ENCODE peak calls at places on chromosomes 4 and X, in ten cellular contexts. E is endodermal cell; S is ascending aorta; P is tibial nerve; Q is fibroblast of lung; Z is spleen; I is OCI-LY7; G is CD8-positive, alpha-beta memory T cell; O is upper lobe of left lung; X is thoracic aorta. A is an unnamed sample. For H3K4me1, the result is how much of the 10 kb centered on the place peaks cover.

GRCh38 chr4:15144249-15144966 is 142.1 kb downstream of the CPEB2 start:
- DNase-seq in P (no peak), Q (no peak), E (no peak), Z (no peak), O (no peak), X (no peak), I (no peak), S (no peak), G (no peak), A (no peak)

GRCh38 chrX:69031181-69031580 is 134.1 kb downstream of the PJA1 start:
- DNase-seq in I (no peak), P (no peak), E (peak), X (no peak), S (peak), Z (no peak), O (no peak), Q (no peak), G (no peak), A (no peak)

GRCh38 chr4:105895609-105896460 is 564 bp downstream of the NPNT start:
- DNase-seq in S (peak), G (no peak), I (no peak), P (no peak), Q (peak), O (peak), E (peak), X (no peak), Z (no peak), A (peak)

GRCh38 chrX:15142084-15142715 is 127.7 kb downstream of the ASB9 start:
- DNase-seq in Q (peak), P (no peak), O (no peak), X (no peak), E (no peak), S (no peak), I (no peak), G (peak), Z (no peak), A (no peak)

GRCh38 chrX:140764401-140764919 is 54.9 kb downstream of the LINC00632 start:
- DNase-seq in O (peak), E (peak), I (no peak), S (peak), G (no peak), Q (peak), Z (no peak), X (peak), P (no peak), A (peak)

GRCh38 chr4:144685916-144686315 is 40.0 kb downstream of the HHIP start:
- DNase-seq in Q (no peak), E (no peak), P (no peak), X (no peak), G (no peak), S (no peak), Z (no peak), O (no peak), I (no peak), A (no peak)

GRCh38 chr4:113436360-113436759 is 325.2 kb downstream of the CAMK2D start:
- DNase-seq in P (peak), O (no peak), Z (no peak), I (peak), X (no peak), S (peak), E (no peak), Q (peak), G (no peak), A (no peak)

GRCh38 chrX:114201622-114202021 is 382.3 kb upstream of the HTR2C start:
- DNase-seq in O (no peak), S (no peak), G (no peak), P (no peak), X (no peak), Q (no peak), Z (no peak), E (peak), I (no peak), A (no peak)

GRCh38 chrX:123756320-123756719 is 23.5 kb upstream of the THOC2 start:
- DNase-seq in Q (peak), Z (no peak), P (no peak), S (no peak), O (no peak), X (no peak), G (no peak), E (no peak), I (no peak), A (peak)

GRCh38 chr4:8332038-8332857 is 62.7 kb downstream of the HTRA3 start:
- DNase-seq in X (no peak), Q (no peak), E (no peak), O (no peak), P (no peak), Z (peak), I (no peak), S (peak), G (no peak), A (peak)

GRCh38 chr4:164716901-164717300 is 37.0 kb upstream of the SMIM31 start:
- DNase-seq in Z (no peak), S (no peak), Q (no peak), E (peak), P (no peak), I (peak), O (no peak), G (no peak), X (no peak), A (no peak)

GRCh38 chrX:86103061-86103460 is 45.2 kb upstream of the DACH2 start:
- DNase-seq in P (no peak), G (no peak), I (no peak), O (no peak), S (no peak), Z (no peak), Q (no peak), X (no peak), E (no peak), A (no peak)

GRCh38 chr4:119735136-119735770 is 106.6 kb upstream of the PDE5A start:
- DNase-seq in I (no peak), X (no peak), E (no peak), P (no peak), O (no peak), G (no peak), Z (no peak), Q (peak), S (no peak), A (no peak)

GRCh38 chrX:152897216-152898144 is at the start of gene ZNF185:
- DNase-seq in Z (peak), P (no peak), I (no peak), X (no peak), O (peak), G (no peak), E (peak), S (no peak), Q (peak), A (no peak)

GRCh38 chr4:147984065-147984777 is 252.3 kb downstream of the ARHGAP10 start:
- DNase-seq in P (no peak), I (peak), S (no peak), X (no peak), O (no peak), G (peak), E (peak), Z (no peak), Q (peak), A (no peak)

GRCh38 chrX:68807818-68808217 is 21.0 kb upstream of the EFNB1 start:
- DNase-seq in Z (no peak), I (no peak), Q (no peak), X (no peak), S (no peak), P (peak), O (no peak), E (peak), G (no peak), A (no peak)

GRCh38 chr4:2334826-2335728 is 73.2 kb upstream of the MXD4 start:
- DNase-seq in E (peak), X (no peak), G (no peak), Z (peak), O (no peak), S (peak), P (no peak), I (no peak), Q (no peak), A (no peak)

GRCh38 chrX:116276191-116276700 is 105.7 kb downstream of the AGTR2 start:
- DNase-seq in O (no peak), S (no peak), Q (no peak), E (no peak), P (no peak), G (no peak), Z (no peak), X (no peak), I (no peak), A (no peak)

GRCh38 chr4:73621357-73621756 is 1.1 kb upstream of the RASSF6 start:
- DNase-seq in P (no peak), Z (no peak), G (no peak), I (no peak), X (no peak), E (no peak), O (no peak), Q (no peak), S (no peak), A (no peak)

GRCh38 chr4:88333741-88334405 is 44.8 kb upstream of the HERC6 start:
- DNase-seq in E (no peak), S (no peak), O (no peak), G (no peak), Q (peak), Z (no peak), X (no peak), I (no peak), P (no peak), A (no peak)

GRCh38 chrX:22433292-22434070 is 160.8 kb downstream of the CBLL2 start:
- DNase-seq in X (peak), P (no peak), G (no peak), O (no peak), I (no peak), S (no peak), Z (no peak), Q (no peak), E (no peak), A (no peak)

GRCh38 chr4:66357316-66357715 is 687.0 kb upstream of the EPHA5 start:
- DNase-seq in E (no peak), Q (peak), I (no peak), S (no peak), O (no peak), Z (no peak), G (no peak), P (no peak), X (no peak), A (no peak)

GRCh38 chr4:86935499-86935832 is 655 bp downstream of the AFF1 start:
- DNase-seq in P (peak), Z (no peak), O (peak), I (no peak), S (no peak), X (no peak), G (no peak), Q (no peak), E (no peak), A (peak)

GRCh38 chr4:119053245-119053644 is 82.4 kb upstream of the MYOZ2 start:
- DNase-seq in S (no peak), Q (peak), G (no peak), X (no peak), O (no peak), P (no peak), I (no peak), Z (no peak), E (no peak), A (no peak)

GRCh38 chr4:157226601-157227000 is 6.1 kb downstream of the GRIA2 start:
- DNase-seq in Q (no peak), S (no peak), Z (no peak), O (no peak), G (no peak), I (no peak), P (no peak), X (no peak), E (no peak), A (no peak)

GRCh38 chr4:54902261-54902660 is 223.1 kb downstream of the KDR start:
- DNase-seq in Z (no peak), X (no peak), Q (peak), E (no peak), S (no peak), G (no peak), O (no peak), I (no peak), P (no peak), A (no peak)

GRCh38 chrX:120302434-120302833 is 8.8 kb downstream of the TMEM255A start:
- DNase-seq in S (no peak), Z (peak), G (peak), E (peak), O (peak), Q (no peak), I (peak), P (no peak), X (no peak), A (no peak)

GRCh38 chr4:114386637-114387233 is 211.9 kb upstream of the UGT8 start:
- DNase-seq in Z (no peak), G (no peak), Q (peak), X (no peak), P (peak), E (no peak), I (peak), S (no peak), O (no peak), A (no peak)

GRCh38 chrX:45771560-45772340 is 571.1 kb upstream of the DIPK2B start:
- DNase-seq in G (peak), O (peak), E (no peak), X (no peak), Q (peak), I (no peak), S (no peak), P (no peak), Z (peak), A (peak)

GRCh38 chrX:19602866-19603620 is 87.7 kb upstream of the MAP3K15 start:
- DNase-seq in P (no peak), S (no peak), Q (peak), X (no peak), G (no peak), O (no peak), I (no peak), E (no peak), Z (no peak), A (peak)

GRCh38 chr4:158033416-158033863 is 139.4 kb downstream of the GASK1B start:
- DNase-seq in S (no peak), P (no peak), Q (peak), I (no peak), X (no peak), O (no peak), Z (no peak), G (no peak), E (no peak), A (no peak)

GRCh38 chr4:183132081-183132480 is 33.0 kb downstream of the WWC2 start:
- DNase-seq in S (no peak), X (no peak), Z (no peak), O (no peak), I (no peak), P (no peak), G (no peak), Q (no peak), E (no peak), A (no peak)

GRCh38 chr4:24056258-24056657 is 166.4 kb upstream of the PPARGC1A start:
- DNase-seq in G (no peak), I (no peak), P (no peak), X (no peak), S (no peak), Z (no peak), Q (no peak), O (no peak), E (no peak), A (no peak)

GRCh38 chr4:54677416-54677815 is 19.7 kb downstream of the KIT start:
- DNase-seq in S (no peak), Q (no peak), G (no peak), E (peak), I (no peak), Z (no peak), P (no peak), O (no peak), X (no peak), A (no peak)

GRCh38 chrX:140157611-140158010 is 192.3 kb upstream of the CXorf66 start:
- DNase-seq in X (no peak), Z (no peak), I (no peak), P (no peak), G (no peak), Q (peak), S (no peak), E (no peak), O (no peak), A (no peak)

GRCh38 chrX:7690842-7691241 is 152.1 kb upstream of the VCX start:
- DNase-seq in Q (no peak), X (no peak), Z (no peak), I (no peak), P (no peak), S (no peak), O (no peak), E (peak), G (no peak), A (no peak)

GRCh38 chr4:15653864-15654391 is 1.2 kb downstream of the FBXL5 start:
- DNase-seq in Z (no peak), X (no peak), Q (peak), E (no peak), I (peak), G (no peak), O (peak), S (no peak), P (no peak), A (no peak)

GRCh38 chr4:150072906-150073714 is 5.1 kb upstream of the DCLK2 start:
- DNase-seq in Z (no peak), I (no peak), P (no peak), Q (peak), S (no peak), X (no peak), E (no peak), G (no peak), O (no peak), A (no peak)

GRCh38 chr4:38759790-38760122 is 23.0 kb downstream of the TLR10 start:
- DNase-seq in S (no peak), G (no peak), I (no peak), E (no peak), Q (no peak), O (no peak), P (no peak), X (no peak), Z (no peak), A (no peak)

GRCh38 chr4:38762560-38762959 is 20.2 kb downstream of the TLR10 start:
- DNase-seq in G (no peak), X (no peak), Q (no peak), P (no peak), E (peak), O (no peak), Z (peak), S (no peak), I (peak), A (no peak)

GRCh38 chr4:38760915-38761314 is 21.9 kb downstream of the TLR10 start:
- DNase-seq in O (no peak), I (peak), Z (no peak), P (no peak), Q (no peak), G (no peak), X (no peak), S (no peak), E (no peak), A (no peak)

GRCh38 chr4:38757945-38758344 is 24.8 kb downstream of the TLR10 start:
- DNase-seq in P (no peak), Q (no peak), Z (no peak), I (peak), O (no peak), G (no peak), E (peak), S (no peak), X (no peak), A (no peak)

GRCh38 chr4:38759077-38759789 is 23.6 kb downstream of the TLR10 start:
- DNase-seq in E (peak), G (peak), Z (no peak), Q (peak), S (peak), P (peak), O (peak), X (no peak), I (peak), A (peak)
- H3K4me1 ChIP-seq in E (under half), G (under half), Z (under half), Q (under half), S (under half), P (under half), O (under half), X (under half), I (half or more), A (under half)

GRCh38 chr4:152032722-152033131 is 271.9 kb upstream of the GATB start:
- DNase-seq in E (peak), Z (no peak), O (no peak), Q (peak), G (no peak), I (no peak), X (peak), P (no peak), S (peak), A (peak)
- H3K27ac ChIP-seq in E (no peak), Z (no peak), O (no peak), Q (peak), G (no peak), I (no peak), X (peak), P (no peak), S (peak), A (peak)

DNA sequence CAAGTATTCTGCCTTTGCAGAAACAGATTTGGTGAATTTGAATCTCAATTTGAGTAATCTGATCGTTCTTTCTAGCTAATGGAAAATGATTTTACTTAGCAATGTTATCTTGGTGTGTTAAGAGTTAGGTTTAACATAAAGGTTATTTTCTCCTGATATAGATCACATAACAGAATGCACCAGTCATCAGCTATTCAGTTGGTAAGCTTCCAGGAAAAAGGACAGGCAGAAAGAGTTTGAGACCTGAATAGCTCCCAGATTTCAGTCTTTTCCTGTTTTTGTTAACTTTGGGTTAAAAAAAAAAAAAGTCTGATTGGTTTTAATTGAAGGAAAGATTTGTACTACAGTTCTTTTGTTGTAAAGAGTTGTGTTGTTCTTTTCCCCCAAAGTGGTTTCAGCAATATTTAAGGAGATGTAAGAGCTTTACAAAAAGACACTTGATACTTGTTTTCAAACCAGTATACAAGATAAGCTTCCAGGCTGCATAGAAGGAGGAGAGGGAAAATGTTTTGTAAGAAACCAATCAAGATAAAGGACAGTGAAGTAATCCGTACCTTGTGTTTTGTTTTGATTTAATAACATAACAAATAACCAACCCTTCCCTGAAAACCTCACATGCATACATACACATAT is 15.3 kb downstream of the PLP1 start:
- DNase-seq in Z (no peak), O (no peak), X (no peak), P (no peak), S (no peak), Q (peak), G (no peak), I (no peak), E (no peak), A (no peak)
- H3K4me3 ChIP-seq in Z (no peak), O (no peak), X (no peak), P (no peak), S (no peak), Q (no peak), G (no peak), I (no peak), E (no peak), A (no peak)

GRCh38 chr4:1172228-1172851 is at the start of gene SPON2:
- DNase-seq in G (no peak), Q (peak), O (no peak), E (peak), Z (peak), P (no peak), S (no peak), I (no peak), X (no peak), A (peak)
- H3K4me1 ChIP-seq in G (under half), Q (under half), O (under half), E (under half), Z (under half), P (half or more), S (under half), I (under half), X (under half), A (under half)

GRCh38 chrX:47817897-47818296 is 18.8 kb upstream of the ZNF81 start:
- DNase-seq in S (no peak), X (no peak), Q (no peak), E (no peak), G (no peak), Z (no peak), O (no peak), I (no peak), P (no peak), A (no peak)

GRCh38 chrX:47814853-47815252 is 21.8 kb upstream of the ZNF81 start:
- DNase-seq in P (no peak), Q (no peak), G (no peak), O (no peak), Z (no peak), X (no peak), I (no peak), E (peak), S (no peak), A (no peak)

GRCh38 chrX:47817421-47817820 is 19.3 kb upstream of the ZNF81 start:
- DNase-seq in X (no peak), P (no peak), E (no peak), Z (no peak), Q (no peak), S (no peak), G (no peak), O (no peak), I (no peak), A (no peak)

GRCh38 chrX:47815901-47816845 is 20.5 kb upstream of the ZNF81 start:
- DNase-seq in Z (no peak), E (peak), X (no peak), O (no peak), S (no peak), P (no peak), G (no peak), Q (peak), I (no peak), A (no peak)
- H3K27ac ChIP-seq in Z (no peak), E (no peak), X (no peak), O (no peak), S (no peak), P (no peak), G (no peak), Q (no peak), I (no peak), A (no peak)

GRCh38 chr4:77817304-77818076 is 1.7 kb downstream of the CNOT6L start:
- DNase-seq in Z (no peak), S (no peak), X (no peak), G (no peak), E (no peak), Q (peak), I (peak), O (no peak), P (no peak), A (no peak)
- H3K4me3 ChIP-seq in Z (peak), S (peak), X (peak), G (peak), E (peak), Q (peak), I (peak), O (peak), P (peak), A (peak)